ENCODE peak calls at places on chromosomes 1 and 21, in six cellular contexts. One of them, this sample, is unnamed.
A peak's percentile ranks its signal among the peaks of the same experiment; 100 is the strongest.

GRCh38 chr1:232984577-232985425 is 34.4 kb downstream of the NTPCR start:
- DNase-seq in spleen: no peak
- DNase-seq in GM13976: no peak
- DNase-seq in BE2C: no peak
- DNase-seq in HFFc6: no peak
- DNase-seq in endothelial cell: no peak
- DNase-seq in this sample: no peak

GRCh38 chr1:83839566-83840173 is 159.3 kb downstream of the TTLL7 start:
- DNase-seq in BE2C: no peak
- DNase-seq in HFFc6: no peak
- DNase-seq in endothelial cell: no peak
- DNase-seq in GM13976: no peak
- DNase-seq in spleen: no peak
- DNase-seq in this sample: no peak

GRCh38 chr21:28374881-28375280 is 617.8 kb downstream of the LTN1 start:
- DNase-seq in HFFc6: no peak
- DNase-seq in spleen: no peak
- DNase-seq in GM13976: no peak
- DNase-seq in endothelial cell: no peak
- DNase-seq in BE2C: no peak
- DNase-seq in this sample: no peak

GRCh38 chr1:206556748-206557635 is 49.7 kb downstream of the RASSF5 start:
- DNase-seq in HFFc6: peak; percentile 13
- DNase-seq in spleen: peak; percentile 99
- DNase-seq in GM13976: peak; percentile 83
- DNase-seq in BE2C: peak; percentile 70
- DNase-seq in endothelial cell: peak; percentile 47
- DNase-seq in this sample: no peak

GRCh38 chr1:30449428-30450147 is 273.8 kb downstream of the MATN1 start:
- DNase-seq in GM13976: no peak
- DNase-seq in endothelial cell: no peak
- DNase-seq in HFFc6: no peak
- DNase-seq in BE2C: no peak
- DNase-seq in spleen: peak; percentile 31
- DNase-seq in this sample: no peak

GRCh38 chr21:36744190-36744559 is 45.3 kb downstream of the SIM2 start:
- DNase-seq in spleen: no peak
- DNase-seq in GM13976: no peak
- DNase-seq in endothelial cell: no peak
- DNase-seq in BE2C: no peak
- DNase-seq in HFFc6: no peak
- DNase-seq in this sample: no peak

GRCh38 chr1:223727541-223727940 is 15.2 kb downstream of the CAPN2 start:
- DNase-seq in endothelial cell: no peak
- DNase-seq in BE2C: no peak
- DNase-seq in spleen: no peak
- DNase-seq in HFFc6: no peak
- DNase-seq in GM13976: no peak
- DNase-seq in this sample: no peak

GRCh38 chr1:17636612-17637011 is 97.1 kb downstream of the ARHGEF10L start:
- DNase-seq in HFFc6: peak; percentile 4
- DNase-seq in BE2C: no peak
- DNase-seq in endothelial cell: no peak
- DNase-seq in GM13976: no peak
- DNase-seq in spleen: no peak
- DNase-seq in this sample: no peak

GRCh38 chr21:23725576-23725975 is 1881.7 kb downstream of the MRPL39 start:
- DNase-seq in HFFc6: no peak
- DNase-seq in BE2C: peak; percentile 15
- DNase-seq in GM13976: no peak
- DNase-seq in endothelial cell: no peak
- DNase-seq in spleen: no peak
- DNase-seq in this sample: no peak

GRCh38 chr1:240575976-240576666 is 35.8 kb downstream of the GREM2 start:
- DNase-seq in endothelial cell: peak; percentile 14
- DNase-seq in BE2C: no peak
- DNase-seq in HFFc6: no peak
- DNase-seq in GM13976: no peak
- DNase-seq in spleen: no peak
- DNase-seq in this sample: no peak

GRCh38 chr1:5822266-5822665 is 170.0 kb downstream of the NPHP4 start:
- DNase-seq in HFFc6: no peak
- DNase-seq in endothelial cell: no peak
- DNase-seq in GM13976: no peak
- DNase-seq in BE2C: no peak
- DNase-seq in spleen: no peak
- DNase-seq in this sample: peak; percentile 74

GRCh38 chr1:15022069-15022468 is 131.5 kb upstream of the TMEM51 start:
- DNase-seq in BE2C: no peak
- DNase-seq in spleen: no peak
- DNase-seq in GM13976: no peak
- DNase-seq in HFFc6: no peak
- DNase-seq in endothelial cell: no peak
- DNase-seq in this sample: no peak

GRCh38 chr1:63920154-63921117 is 146.6 kb downstream of the ROR1 start:
- DNase-seq in spleen: no peak
- DNase-seq in GM13976: no peak
- DNase-seq in endothelial cell: no peak
- DNase-seq in BE2C: no peak
- DNase-seq in HFFc6: peak; percentile 95
- DNase-seq in this sample: no peak

GRCh38 chr21:44748621-44749020 is 37.2 kb upstream of the TSPEAR start:
- DNase-seq in BE2C: no peak
- DNase-seq in spleen: peak; percentile 58
- DNase-seq in HFFc6: no peak
- DNase-seq in endothelial cell: no peak
- DNase-seq in GM13976: no peak
- DNase-seq in this sample: peak; percentile 77

GRCh38 chr1:31394628-31395193 is 18.3 kb upstream of the SERINC2 start:
- DNase-seq in HFFc6: peak; percentile 70
- DNase-seq in BE2C: peak; percentile 82
- DNase-seq in GM13976: peak; percentile 89
- DNase-seq in endothelial cell: peak; percentile 92
- DNase-seq in spleen: peak; percentile 92
- DNase-seq in this sample: no peak

GRCh38 chr1:14095001-14095400 is 395.0 kb downstream of the PRDM2 start:
- DNase-seq in GM13976: peak; percentile 27
- DNase-seq in endothelial cell: no peak
- DNase-seq in HFFc6: no peak
- DNase-seq in BE2C: no peak
- DNase-seq in spleen: no peak
- DNase-seq in this sample: no peak

GRCh38 chr1:159957824-159958268 is 3.8 kb upstream of the SLAMF9 start:
- DNase-seq in GM13976: no peak
- DNase-seq in HFFc6: no peak
- DNase-seq in BE2C: no peak
- DNase-seq in spleen: peak; percentile 63
- DNase-seq in endothelial cell: no peak
- DNase-seq in this sample: no peak

GRCh38 chr21:31530918-31531705 is 128.4 kb upstream of the SOD1 start:
- DNase-seq in endothelial cell: no peak
- DNase-seq in HFFc6: no peak
- DNase-seq in GM13976: no peak
- DNase-seq in spleen: no peak
- DNase-seq in BE2C: peak; percentile 89
- DNase-seq in this sample: no peak

GRCh38 chr1:87330954-87331318 is 2.3 kb downstream of the LMO4 start:
- DNase-seq in GM13976: peak; percentile 28
- DNase-seq in BE2C: no peak
- DNase-seq in HFFc6: no peak
- DNase-seq in endothelial cell: no peak
- DNase-seq in spleen: no peak
- DNase-seq in this sample: no peak

GRCh38 chr1:14027099-14027498 is 327.1 kb downstream of the PRDM2 start:
- DNase-seq in BE2C: no peak
- DNase-seq in endothelial cell: no peak
- DNase-seq in HFFc6: no peak
- DNase-seq in spleen: no peak
- DNase-seq in GM13976: no peak
- DNase-seq in this sample: no peak

GRCh38 chr1:56375184-56375837 is 204.1 kb downstream of the PLPP3 start:
- DNase-seq in BE2C: no peak
- DNase-seq in GM13976: no peak
- DNase-seq in endothelial cell: no peak
- DNase-seq in spleen: no peak
- DNase-seq in HFFc6: no peak
- DNase-seq in this sample: no peak

GRCh38 chr1:22600817-22601605 is 35.4 kb upstream of the C1QA start:
- DNase-seq in BE2C: no peak
- DNase-seq in spleen: no peak
- DNase-seq in GM13976: no peak
- DNase-seq in HFFc6: no peak
- DNase-seq in endothelial cell: no peak
- DNase-seq in this sample: no peak

GRCh38 chr1:235207202-235207565 is 46.1 kb upstream of the RBM34 start:
- DNase-seq in HFFc6: no peak
- DNase-seq in BE2C: no peak
- DNase-seq in spleen: no peak
- DNase-seq in endothelial cell: no peak
- DNase-seq in GM13976: no peak
- DNase-seq in this sample: no peak

GRCh38 chr1:231626951-231627614 is 493 bp downstream of the DISC1 start:
- DNase-seq in HFFc6: peak; percentile 18
- DNase-seq in BE2C: peak; percentile 80
- DNase-seq in endothelial cell: peak; percentile 64
- DNase-seq in GM13976: peak; percentile 60
- DNase-seq in spleen: peak; percentile 91
- DNase-seq in this sample: no peak

GRCh38 chr21:25360593-25360992 is 246.7 kb downstream of the MRPL39 start:
- DNase-seq in spleen: no peak
- DNase-seq in GM13976: no peak
- DNase-seq in endothelial cell: no peak
- DNase-seq in BE2C: no peak
- DNase-seq in HFFc6: peak; percentile 19
- DNase-seq in this sample: no peak

GRCh38 chr21:40967771-40968170 is 120.8 kb upstream of the DSCAM start:
- DNase-seq in endothelial cell: no peak
- DNase-seq in HFFc6: no peak
- DNase-seq in spleen: no peak
- DNase-seq in BE2C: no peak
- DNase-seq in GM13976: no peak
- DNase-seq in this sample: no peak

GRCh38 chr1:211623510-211623909 is 44.5 kb upstream of the SLC30A1 start:
- DNase-seq in endothelial cell: no peak
- DNase-seq in HFFc6: no peak
- DNase-seq in BE2C: no peak
- DNase-seq in GM13976: no peak
- DNase-seq in spleen: no peak
- DNase-seq in this sample: peak; percentile 9

GRCh38 chr1:211621471-211622198 is 42.7 kb upstream of the SLC30A1 start:
- DNase-seq in HFFc6: no peak
- DNase-seq in BE2C: no peak
- DNase-seq in endothelial cell: no peak
- DNase-seq in spleen: no peak
- DNase-seq in GM13976: no peak
- DNase-seq in this sample: no peak

GRCh38 chr1:211627259-211627658 is 48.2 kb downstream of the NEK2 start:
- DNase-seq in HFFc6: no peak
- DNase-seq in endothelial cell: no peak
- DNase-seq in spleen: no peak
- DNase-seq in BE2C: no peak
- DNase-seq in GM13976: no peak
- DNase-seq in this sample: peak; percentile 12

GRCh38 chr1:211628446-211628845 is 47.0 kb downstream of the NEK2 start:
- DNase-seq in endothelial cell: no peak
- DNase-seq in GM13976: no peak
- DNase-seq in BE2C: no peak
- DNase-seq in HFFc6: no peak
- DNase-seq in spleen: no peak
- DNase-seq in this sample: peak; percentile 13

DNA sequence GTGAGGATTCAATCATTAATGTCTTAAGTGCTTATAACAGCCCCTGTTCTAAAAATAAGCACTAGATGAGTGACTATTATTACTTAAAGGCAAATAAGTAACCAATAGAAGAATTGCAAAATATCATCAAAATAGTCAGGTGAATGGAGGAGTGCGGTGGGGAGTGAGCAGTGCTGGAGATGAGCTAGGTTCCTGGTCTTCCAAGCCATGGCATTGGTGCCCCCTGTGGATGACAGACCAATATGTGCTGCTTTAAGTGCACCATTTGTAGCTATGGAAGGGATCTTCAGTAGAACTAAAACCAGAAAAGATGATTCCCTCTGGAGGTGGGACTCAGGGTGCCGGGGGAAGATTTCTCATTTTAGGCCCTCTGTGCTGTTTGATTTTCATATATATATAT is 46.1 kb upstream of the SLC30A1 start:
- DNase-seq in BE2C: peak; percentile 49
- DNase-seq in GM13976: no peak
- DNase-seq in endothelial cell: no peak
- DNase-seq in spleen: no peak
- DNase-seq in HFFc6: peak; percentile 31
- DNase-seq in this sample: peak; percentile 14
- TF ChIP-seq CTCF in BE2C: peak; percentile 64
- TF ChIP-seq CTCF in GM13976: peak; percentile 21
- TF ChIP-seq CTCF in endothelial cell: no peak
- TF ChIP-seq CTCF in spleen: no peak
- TF ChIP-seq CTCF in HFFc6: peak; percentile 55
- TF ChIP-seq CTCF in this sample: peak; percentile 59

DNA sequence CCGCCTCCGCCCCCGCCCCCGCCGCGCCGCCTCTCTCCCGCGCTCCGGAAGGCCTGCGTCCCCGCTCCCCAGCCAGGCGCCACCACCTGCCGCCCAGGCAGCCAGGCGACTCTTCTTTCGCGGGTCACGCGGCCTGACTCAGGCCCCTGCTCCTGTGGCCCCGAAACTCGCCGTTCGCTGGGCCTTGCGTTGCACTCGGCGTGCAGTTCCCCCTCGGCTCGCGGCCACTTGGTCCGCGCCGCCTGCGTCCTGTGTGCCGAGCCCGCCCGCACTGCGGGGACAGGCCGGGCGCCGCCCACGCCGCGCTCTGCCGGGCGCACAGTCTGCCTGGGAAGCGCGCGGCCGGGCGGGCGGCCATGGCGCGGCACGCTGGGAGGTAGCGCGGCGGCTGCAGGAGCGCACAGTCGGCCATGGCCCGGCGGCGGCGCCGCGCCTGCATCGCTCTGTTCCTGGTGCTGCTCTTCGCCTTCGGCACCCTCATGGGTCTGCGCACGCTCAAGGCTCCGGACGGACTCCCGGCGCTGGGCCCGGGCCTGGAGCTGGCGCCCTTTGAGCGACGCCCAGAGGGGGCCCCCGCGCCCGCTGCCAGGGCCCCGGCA is at the start of gene MANEAL:
- DNase-seq in HFFc6: peak; percentile 9
- DNase-seq in GM13976: peak; percentile 85
- DNase-seq in spleen: peak; percentile 85
- DNase-seq in BE2C: peak; percentile 67
- DNase-seq in endothelial cell: peak; percentile 47
- DNase-seq in this sample: no peak
- TF ChIP-seq CTCF in HFFc6: no peak
- TF ChIP-seq CTCF in GM13976: no peak
- TF ChIP-seq CTCF in spleen: no peak
- TF ChIP-seq CTCF in BE2C: no peak
- TF ChIP-seq CTCF in endothelial cell: no peak
- TF ChIP-seq CTCF in this sample: no peak

GRCh38 chr1:20233394-20233793 is 47.1 kb upstream of the PLA2G2C start:
- DNase-seq in HFFc6: peak; percentile 2
- DNase-seq in endothelial cell: no peak
- DNase-seq in BE2C: no peak
- DNase-seq in GM13976: peak; percentile 53
- DNase-seq in spleen: no peak
- DNase-seq in this sample: no peak
- TF ChIP-seq CTCF in HFFc6: peak; percentile 70
- TF ChIP-seq CTCF in endothelial cell: no peak
- TF ChIP-seq CTCF in BE2C: peak; percentile 45
- TF ChIP-seq CTCF in GM13976: peak; percentile 8
- TF ChIP-seq CTCF in spleen: no peak
- TF ChIP-seq CTCF in this sample: peak; percentile 74

GRCh38 chr1:186605762-186606350 is 74.4 kb downstream of the PTGS2 start:
- DNase-seq in endothelial cell: peak; percentile 58
- DNase-seq in GM13976: peak; percentile 42
- DNase-seq in BE2C: peak; percentile 22
- DNase-seq in HFFc6: peak; percentile 64
- DNase-seq in spleen: no peak
- DNase-seq in this sample: no peak
- TF ChIP-seq CTCF in endothelial cell: peak; percentile 22
- TF ChIP-seq CTCF in GM13976: peak; percentile 59
- TF ChIP-seq CTCF in BE2C: peak; percentile 69
- TF ChIP-seq CTCF in HFFc6: peak; percentile 79
- TF ChIP-seq CTCF in spleen: peak; percentile 15
- TF ChIP-seq CTCF in this sample: peak; percentile 85